ENCODE peak calls at places on chromosomes 4 and X, in four cellular contexts. A is foreskin keratinocyte, O is epithelial cell of prostate, Y is endothelial cell of umbilical vein. R is an unnamed sample.

GRCh38 chrX:119406739-119407138 is 7.6 kb downstream of the SLC25A43 start:
- DNase-seq in A (no peak), Y (no peak), O (no peak), R (no peak)

GRCh38 chr4:10096201-10096975 is 20.2 kb downstream of the WDR1 start:
- DNase-seq in O (peak), A (peak), Y (peak), R (no peak)

GRCh38 chrX:71652405-71652804 is 14.9 kb upstream of the LOC101059915 start:
- DNase-seq in O (no peak), Y (peak), A (no peak), R (no peak)

GRCh38 chr4:160406426-160406825 is 1303.5 kb downstream of the RAPGEF2 start:
- DNase-seq in Y (no peak), O (no peak), A (no peak), R (no peak)

GRCh38 chr4:630661-631060 is 5.3 kb downstream of the PDE6B start:
- DNase-seq in A (no peak), O (no peak), Y (no peak), R (no peak)

GRCh38 chr4:148550788-148551187 is 108.6 kb upstream of the NR3C2 start:
- DNase-seq in Y (no peak), A (no peak), O (no peak), R (no peak)

GRCh38 chr4:158768577-158769174 is at the start of gene FNIP2:
- DNase-seq in O (no peak), Y (peak), A (no peak), R (no peak)

GRCh38 chr4:52665592-52665991 is 6.5 kb upstream of the USP46 start:
- DNase-seq in A (no peak), O (no peak), Y (peak), R (no peak)

GRCh38 chr4:74490736-74491135 is 45.8 kb downstream of the AREG start:
- DNase-seq in Y (no peak), A (peak), O (peak), R (no peak)

GRCh38 chr4:422587-422986 is 76.4 kb downstream of the ZNF721 start:
- DNase-seq in O (no peak), Y (no peak), A (no peak), R (no peak)

GRCh38 chr4:124530464-124531077 is 182.0 kb downstream of the ANKRD50 start:
- DNase-seq in Y (no peak), O (no peak), A (no peak), R (no peak)

GRCh38 chr4:77538144-77538543 is 67.5 kb upstream of the CXCL13 start:
- DNase-seq in Y (peak), A (peak), O (peak), R (no peak)

GRCh38 chr4:152099061-152099425 is 338.2 kb upstream of the GATB start:
- DNase-seq in A (no peak), O (no peak), Y (no peak), R (no peak)

GRCh38 chr4:86895692-86896488 is 3.7 kb upstream of the C4orf36 start:
- DNase-seq in Y (peak), O (no peak), A (peak), R (no peak)

GRCh38 chrX:9628779-9629493 is 136.7 kb downstream of the GPR143 start:
- DNase-seq in O (no peak), Y (no peak), A (no peak), R (no peak)

GRCh38 chr4:57100979-57101629 is 9.1 kb downstream of the IGFBP7 start:
- DNase-seq in A (no peak), O (no peak), Y (no peak), R (no peak)

GRCh38 chrX:107678957-107679740 is 50.8 kb downstream of the PRPS1 start:
- DNase-seq in O (no peak), Y (no peak), A (no peak), R (no peak)

GRCh38 chrX:46819136-46819535 is 17.7 kb upstream of the RP2 start:
- DNase-seq in O (no peak), Y (no peak), A (no peak), R (no peak)

GRCh38 chrX:94400488-94400887 is 726.5 kb downstream of the FAM133A start:
- DNase-seq in Y (no peak), O (peak), A (peak), R (no peak)

GRCh38 chrX:131747173-131747572 is 203.3 kb downstream of the OR13H1 start:
- DNase-seq in Y (no peak), O (no peak), A (no peak), R (no peak)

GRCh38 chrX:118773782-118774181 is 46.4 kb downstream of the IL13RA1 start:
- DNase-seq in A (peak), O (peak), Y (no peak), R (no peak)

GRCh38 chr4:146146918-146147317 is 28.6 kb upstream of the LSM6 start:
- DNase-seq in Y (no peak), O (no peak), A (peak), R (no peak)

GRCh38 chr4:109760682-109761081 is 30.8 kb upstream of the PLA2G12A start:
- DNase-seq in A (no peak), O (no peak), Y (no peak), R (no peak)

GRCh38 chr4:173332963-173333657 is 1.0 kb downstream of the HMGB2 start:
- DNase-seq in Y (peak), A (no peak), O (no peak), R (no peak)

GRCh38 chrX:71541546-71542022 is 8.7 kb downstream of the OGT start:
- DNase-seq in A (peak), O (no peak), Y (peak), R (no peak)

GRCh38 chr4:184347251-184348239 is 126.8 kb downstream of the IRF2 start:
- DNase-seq in O (peak), Y (peak), A (peak), R (no peak)

GRCh38 chr4:42074294-42074693 is 78.2 kb downstream of the BEND4 start:
- DNase-seq in O (no peak), Y (no peak), A (no peak), R (no peak)

GRCh38 chrX:72705814-72706213 is 8.3 kb downstream of the PHKA1 start:
- DNase-seq in A (no peak), Y (no peak), O (no peak), R (no peak)

GRCh38 chr4:141158219-141158618 is 24.9 kb upstream of the RNF150 start:
- DNase-seq in A (no peak), O (no peak), Y (peak), R (no peak)

GRCh38 chr4:87370071-87370470 is 20.9 kb downstream of the HSD17B11 start:
- DNase-seq in O (no peak), Y (peak), A (no peak), R (no peak)

GRCh38 chrX:78109458-78109857 is 5.4 kb downstream of the PGK1 start:
- DNase-seq in A (no peak), O (no peak), Y (no peak), R (no peak)

GRCh38 chr4:36054750-36055467 is 189.4 kb downstream of the ARAP2 start:
- DNase-seq in A (no peak), O (no peak), Y (no peak), R (no peak)

GRCh38 chr4:37389369-37389765 is 144.8 kb downstream of the NWD2 start:
- DNase-seq in Y (no peak), O (no peak), A (no peak), R (no peak)
- H3K27ac ChIP-seq in Y (no peak), O (no peak), A (no peak), R (no peak)

GRCh38 chrX:11386001-11386523 is 92.8 kb downstream of the AMELX start:
- DNase-seq in A (no peak), O (no peak), Y (no peak), R (no peak)
- H3K27ac ChIP-seq in A (no peak), O (peak), Y (no peak), R (peak)

GRCh38 chr4:17577660-17578481 is 873 bp downstream of the LAP3 start:
- DNase-seq in Y (no peak), A (no peak), O (no peak), R (no peak)

GRCh38 chr4:17578482-17578891 is 1.5 kb downstream of the LAP3 start:
- DNase-seq in A (no peak), O (no peak), Y (peak), R (no peak)

GRCh38 chr4:17576932-17577659 is at the start of gene LAP3:
- DNase-seq in Y (peak), A (peak), O (peak), R (peak)

DNA sequence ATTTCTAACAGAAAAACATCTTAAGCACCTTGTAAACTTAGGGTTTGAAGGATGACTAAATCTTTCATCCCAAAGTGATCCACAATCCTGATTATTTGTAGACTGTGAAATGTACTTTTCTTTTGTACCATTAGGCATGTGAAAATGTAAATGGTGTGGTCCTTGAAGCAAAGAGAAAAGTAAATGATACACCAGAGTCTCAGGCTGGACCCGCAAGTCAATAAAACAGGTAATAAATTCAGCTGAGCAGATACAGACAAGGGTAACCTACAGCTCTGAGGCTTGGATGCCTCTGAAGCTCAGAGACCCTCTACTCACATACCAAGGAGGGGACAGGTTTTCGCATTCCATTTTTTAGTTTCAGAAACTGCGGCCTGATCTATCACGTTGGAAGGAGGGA is 2.8 kb upstream of the LAP3 start:
- DNase-seq in A (no peak), O (no peak), Y (no peak), R (no peak)
- H3K27ac ChIP-seq in A (no peak), O (no peak), Y (no peak), R (no peak)

GRCh38 chr4:6824772-6825402 is 42.4 kb downstream of the KIAA0232 start:
- DNase-seq in O (no peak), A (no peak), Y (no peak), R (no peak)
- H3K27ac ChIP-seq in O (no peak), A (no peak), Y (no peak), R (no peak)

DNA sequence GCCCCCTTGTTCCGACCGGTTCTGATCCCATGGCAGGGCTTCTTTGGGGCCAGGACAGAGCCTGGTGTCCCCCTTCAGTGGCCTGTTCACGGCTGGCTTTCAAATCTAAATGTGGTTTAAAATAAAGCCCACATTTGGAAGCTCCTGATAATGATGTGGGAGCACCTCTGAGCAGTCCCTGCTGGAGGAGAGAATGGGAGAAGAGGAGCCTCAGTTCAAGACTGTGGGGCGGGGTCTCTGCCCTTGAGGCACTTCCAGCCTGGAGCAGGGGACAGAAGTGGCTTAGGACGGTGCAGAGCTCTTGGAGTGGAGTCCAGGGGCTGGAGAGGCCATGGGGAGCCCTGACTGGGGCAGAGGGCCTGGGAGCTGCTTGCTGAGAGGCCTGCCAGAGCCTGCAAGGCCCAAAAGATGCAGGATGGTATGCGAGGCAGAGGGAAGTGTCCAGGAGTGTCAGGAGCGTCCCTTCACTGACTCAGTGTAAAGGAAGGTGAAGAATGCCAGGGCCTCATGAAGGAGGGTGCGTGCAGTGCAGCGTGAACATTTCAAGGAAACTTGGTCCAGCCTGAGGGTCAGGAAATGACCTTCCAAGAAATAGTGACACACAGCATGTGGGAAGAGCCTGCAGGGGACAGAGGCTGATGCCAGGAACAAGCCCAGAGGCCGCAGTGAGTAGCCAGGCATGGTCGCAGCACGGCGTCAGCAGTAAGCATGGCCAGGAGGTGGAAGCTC is 21.1 kb upstream of the TADA2B start:
- DNase-seq in A (peak), O (no peak), Y (no peak), R (no peak)
- H3K27ac ChIP-seq in A (no peak), O (peak), Y (no peak), R (no peak)